ENCODE peak calls at places on chromosomes 13 and 19, in four cellular contexts. One of them, this sample, is unnamed.

GRCh38 chr19:45515081-45515624 is 7.9 kb downstream of the VASP start:
- DNase-seq in lower leg skin: peak
- DNase-seq in epithelial cell of esophagus: no peak
- DNase-seq in mesendoderm: no peak
- DNase-seq in this sample: peak

GRCh38 chr13:90594694-90595093 is 752.8 kb upstream of the MIR17HG start:
- DNase-seq in lower leg skin: no peak
- DNase-seq in epithelial cell of esophagus: peak
- DNase-seq in mesendoderm: peak
- DNase-seq in this sample: no peak

GRCh38 chr13:113291997-113292862 is 4.8 kb upstream of the LAMP1 start:
- DNase-seq in lower leg skin: peak
- DNase-seq in epithelial cell of esophagus: peak
- DNase-seq in mesendoderm: no peak
- DNase-seq in this sample: no peak

GRCh38 chr19:1471514-1472107 is 7.4 kb downstream of the C19orf25 start:
- DNase-seq in lower leg skin: no peak
- DNase-seq in epithelial cell of esophagus: no peak
- DNase-seq in mesendoderm: no peak
- DNase-seq in this sample: no peak

GRCh38 chr19:19563348-19563848 is 25.3 kb downstream of the CILP2 start:
- DNase-seq in lower leg skin: no peak
- DNase-seq in epithelial cell of esophagus: no peak
- DNase-seq in mesendoderm: no peak
- DNase-seq in this sample: no peak

GRCh38 chr13:51229731-51230130 is 7.5 kb downstream of the FAM124A start:
- DNase-seq in lower leg skin: no peak
- DNase-seq in epithelial cell of esophagus: no peak
- DNase-seq in mesendoderm: peak
- DNase-seq in this sample: no peak

GRCh38 chr13:94595006-94595942 is 678 bp downstream of the TGDS start:
- DNase-seq in lower leg skin: no peak
- DNase-seq in epithelial cell of esophagus: peak
- DNase-seq in mesendoderm: peak
- DNase-seq in this sample: peak

GRCh38 chr19:54137913-54138776 is 583 bp downstream of the CNOT3 start:
- DNase-seq in lower leg skin: no peak
- DNase-seq in epithelial cell of esophagus: no peak
- DNase-seq in mesendoderm: peak
- DNase-seq in this sample: peak

GRCh38 chr13:51772105-51772455 is 31.9 kb downstream of the DHRS12 start:
- DNase-seq in lower leg skin: no peak
- DNase-seq in epithelial cell of esophagus: no peak
- DNase-seq in mesendoderm: no peak
- DNase-seq in this sample: no peak

GRCh38 chr19:20182232-20182785 is 15.3 kb downstream of the ZNF486 start:
- DNase-seq in lower leg skin: no peak
- DNase-seq in epithelial cell of esophagus: no peak
- DNase-seq in mesendoderm: no peak
- DNase-seq in this sample: no peak

GRCh38 chr13:33490461-33491327 is 205.1 kb upstream of the STARD13 start:
- DNase-seq in lower leg skin: no peak
- DNase-seq in epithelial cell of esophagus: no peak
- DNase-seq in mesendoderm: peak
- DNase-seq in this sample: no peak

GRCh38 chr13:24381539-24382265 is 72.3 kb downstream of the C1QTNF9 start:
- DNase-seq in lower leg skin: no peak
- DNase-seq in epithelial cell of esophagus: no peak
- DNase-seq in mesendoderm: no peak
- DNase-seq in this sample: no peak

DNA sequence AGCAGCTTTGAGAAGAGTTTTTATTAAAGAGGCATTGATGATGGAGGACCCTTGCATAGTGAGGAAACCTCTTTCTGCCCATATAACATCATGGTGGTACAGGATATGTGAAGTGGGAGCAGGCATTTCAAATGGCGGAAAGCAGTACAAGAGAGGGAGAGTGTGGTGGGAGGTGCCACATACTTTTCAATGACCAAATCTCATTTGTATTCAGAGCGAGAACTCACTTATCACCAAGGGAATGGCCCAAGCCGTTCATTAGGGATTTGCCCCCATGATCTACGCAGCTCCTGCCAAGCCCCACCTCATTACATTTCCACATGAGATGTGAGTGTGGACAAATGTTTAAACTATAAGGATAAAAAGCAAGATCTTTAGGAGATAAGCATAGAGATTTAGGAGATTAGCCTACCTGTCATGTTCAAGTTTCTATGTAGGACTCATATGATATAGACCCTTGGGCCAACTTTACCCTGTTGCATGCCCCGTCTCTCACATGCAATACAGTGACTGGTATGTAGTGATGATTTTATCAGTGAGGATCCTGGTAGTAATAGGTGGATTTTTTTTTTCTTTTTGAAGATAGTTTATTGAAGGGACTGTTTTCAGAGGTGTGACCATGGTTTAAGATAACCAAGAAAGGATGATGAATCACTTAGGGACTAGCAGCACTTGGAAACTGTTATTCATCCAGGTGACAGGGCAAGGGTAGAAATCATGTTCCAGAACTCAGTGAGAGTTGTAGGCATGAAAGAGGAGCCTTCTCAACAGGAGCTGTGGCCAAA is 38.3 kb downstream of the DNAJC15 start:
- DNase-seq in lower leg skin: no peak
- DNase-seq in epithelial cell of esophagus: peak
- DNase-seq in mesendoderm: peak
- DNase-seq in this sample: no peak
- H3K4me3 ChIP-seq in lower leg skin: no peak
- H3K4me3 ChIP-seq in epithelial cell of esophagus: no peak
- H3K4me3 ChIP-seq in mesendoderm: no peak
- H3K4me3 ChIP-seq in this sample: no peak

DNA sequence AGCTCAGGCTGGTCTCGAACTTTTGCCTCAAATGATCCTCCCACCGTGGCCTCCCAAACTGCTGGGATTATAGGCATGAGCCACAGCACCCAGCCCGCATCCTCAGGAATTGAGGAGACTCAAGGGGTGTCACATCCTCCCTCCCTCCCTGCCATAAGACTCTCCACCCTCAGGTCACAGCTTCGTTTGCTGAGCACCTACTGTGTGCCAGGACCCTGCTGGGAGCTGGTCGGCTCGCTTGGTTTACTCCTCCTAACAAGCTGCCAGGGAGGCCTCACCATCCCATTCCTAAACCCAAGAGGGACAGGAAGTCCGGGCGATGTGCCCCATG is 3.0 kb downstream of the UBXN6 start:
- DNase-seq in lower leg skin: no peak
- DNase-seq in epithelial cell of esophagus: no peak
- DNase-seq in mesendoderm: no peak
- DNase-seq in this sample: no peak
- H3K4me3 ChIP-seq in lower leg skin: no peak
- H3K4me3 ChIP-seq in epithelial cell of esophagus: no peak
- H3K4me3 ChIP-seq in mesendoderm: no peak
- H3K4me3 ChIP-seq in this sample: no peak

GRCh38 chr19:36221474-36221873 is 6.6 kb downstream of the ZNF146 start:
- DNase-seq in lower leg skin: no peak
- DNase-seq in epithelial cell of esophagus: no peak
- DNase-seq in mesendoderm: no peak
- DNase-seq in this sample: no peak
- H3K4me3 ChIP-seq in lower leg skin: no peak
- H3K4me3 ChIP-seq in epithelial cell of esophagus: no peak
- H3K4me3 ChIP-seq in mesendoderm: no peak
- H3K4me3 ChIP-seq in this sample: no peak

GRCh38 chr19:36418287-36419001 is at the start of gene ZFP82:
- DNase-seq in lower leg skin: peak
- DNase-seq in epithelial cell of esophagus: peak
- DNase-seq in mesendoderm: peak
- DNase-seq in this sample: peak
- H3K4me3 ChIP-seq in lower leg skin: peak
- H3K4me3 ChIP-seq in epithelial cell of esophagus: peak
- H3K4me3 ChIP-seq in mesendoderm: peak
- H3K4me3 ChIP-seq in this sample: peak

DNA sequence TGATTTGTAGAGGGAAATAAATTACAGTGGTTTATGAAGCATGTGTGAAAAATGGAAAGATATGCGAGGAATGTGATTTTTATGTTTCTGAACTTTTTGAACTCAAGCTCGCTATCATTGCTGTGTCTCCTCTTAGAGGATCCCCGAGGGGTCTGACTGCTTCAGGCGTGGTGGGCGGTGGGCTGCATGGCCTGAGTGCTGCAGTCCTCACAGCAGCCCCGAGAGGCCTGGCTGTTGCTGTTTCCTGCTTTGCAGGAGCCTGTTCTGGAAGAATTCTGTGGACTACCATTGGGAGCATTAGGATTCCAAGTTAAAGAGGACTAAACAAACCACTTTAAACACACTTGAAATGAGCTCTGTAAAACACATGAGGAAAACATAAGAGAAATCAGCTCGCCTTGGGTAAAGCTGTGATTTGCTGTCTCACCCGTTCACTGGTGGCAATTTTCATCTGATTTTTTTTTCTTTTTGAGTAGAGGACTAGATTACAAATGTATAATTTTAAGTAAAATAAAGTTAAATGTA is 95.9 kb downstream of the ARHGEF7 start:
- DNase-seq in lower leg skin: no peak
- DNase-seq in epithelial cell of esophagus: no peak
- DNase-seq in mesendoderm: peak
- DNase-seq in this sample: no peak
- H3K4me3 ChIP-seq in lower leg skin: no peak
- H3K4me3 ChIP-seq in epithelial cell of esophagus: no peak
- H3K4me3 ChIP-seq in mesendoderm: no peak
- H3K4me3 ChIP-seq in this sample: no peak

GRCh38 chr13:85529216-85529590 is 270.0 kb downstream of the SLITRK6 start:
- DNase-seq in lower leg skin: no peak
- DNase-seq in epithelial cell of esophagus: peak
- DNase-seq in mesendoderm: peak
- DNase-seq in this sample: no peak

GRCh38 chr13:85525411-85525810 is 273.8 kb downstream of the SLITRK6 start:
- DNase-seq in lower leg skin: no peak
- DNase-seq in epithelial cell of esophagus: no peak
- DNase-seq in mesendoderm: no peak
- DNase-seq in this sample: no peak

DNA sequence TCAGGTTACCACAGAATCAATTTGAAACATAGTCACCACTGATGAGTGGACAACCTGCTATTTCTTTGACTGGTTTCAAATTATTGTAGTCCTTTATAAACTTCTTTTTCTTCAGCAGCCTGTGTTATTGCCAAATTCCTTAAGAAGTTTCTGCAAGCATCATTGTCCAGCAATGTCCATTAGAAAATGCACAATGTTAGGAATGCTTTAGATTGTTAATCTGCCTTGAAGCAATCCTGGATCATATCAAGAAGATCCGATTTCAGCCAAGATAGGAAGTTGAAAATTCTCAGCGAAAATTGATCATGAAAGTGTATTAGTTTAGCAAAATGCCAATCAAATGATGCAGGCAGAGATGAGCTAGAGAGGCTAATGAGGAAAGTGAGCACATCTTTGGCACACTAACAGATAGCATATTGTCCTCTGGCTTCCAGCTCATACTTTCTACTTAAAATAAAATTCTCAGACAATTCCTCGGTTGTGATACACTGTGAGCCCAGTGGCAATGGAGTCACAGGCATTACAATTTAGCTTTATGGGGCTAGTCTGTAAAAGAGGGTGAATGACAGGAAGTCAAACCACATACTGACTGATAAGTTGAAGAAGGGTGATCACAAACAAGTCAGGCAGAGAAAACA is 270.5 kb downstream of the SLITRK6 start:
- DNase-seq in lower leg skin: no peak
- DNase-seq in epithelial cell of esophagus: peak
- DNase-seq in mesendoderm: peak
- DNase-seq in this sample: no peak
- H3K4me3 ChIP-seq in lower leg skin: no peak
- H3K4me3 ChIP-seq in epithelial cell of esophagus: no peak
- H3K4me3 ChIP-seq in mesendoderm: no peak
- H3K4me3 ChIP-seq in this sample: no peak

GRCh38 chr13:29847501-29847983 is 2.9 kb downstream of the UBL3 start:
- DNase-seq in lower leg skin: peak
- DNase-seq in epithelial cell of esophagus: peak
- DNase-seq in mesendoderm: peak
- DNase-seq in this sample: no peak
- H3K4me3 ChIP-seq in lower leg skin: peak
- H3K4me3 ChIP-seq in epithelial cell of esophagus: peak
- H3K4me3 ChIP-seq in mesendoderm: peak
- H3K4me3 ChIP-seq in this sample: peak

DNA sequence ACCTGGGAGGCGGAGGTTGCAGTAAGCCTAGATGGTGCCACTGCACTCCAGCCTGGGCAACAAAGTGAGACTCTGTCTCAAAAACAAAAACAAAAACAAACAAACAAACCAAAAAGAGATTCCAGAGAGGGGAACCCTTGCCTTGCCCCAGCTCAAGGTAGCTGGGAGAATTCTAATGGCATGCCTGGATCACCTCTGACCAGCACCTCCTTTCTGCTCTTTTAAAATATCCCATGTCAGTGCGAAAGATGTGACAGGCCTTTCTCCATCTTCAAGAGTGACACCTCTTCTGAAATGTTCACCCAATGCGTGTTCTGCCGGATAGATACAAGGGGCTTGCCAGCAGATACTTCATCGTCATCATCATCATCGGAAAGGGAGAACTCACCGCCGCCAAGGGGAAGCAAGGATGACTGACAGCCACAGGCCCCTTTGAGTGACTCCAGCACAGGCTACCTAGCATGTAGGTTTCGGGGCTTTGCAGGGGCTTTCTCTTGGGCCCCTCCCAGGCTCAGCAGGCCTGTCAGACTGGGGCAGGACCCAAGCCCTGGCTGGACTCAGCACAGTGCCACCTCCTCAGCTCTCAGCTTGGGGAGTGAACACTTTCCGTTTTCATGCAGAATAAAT is 18.9 kb upstream of the LRP3 start:
- DNase-seq in lower leg skin: no peak
- DNase-seq in epithelial cell of esophagus: no peak
- DNase-seq in mesendoderm: no peak
- DNase-seq in this sample: no peak
- H3K4me3 ChIP-seq in lower leg skin: no peak
- H3K4me3 ChIP-seq in epithelial cell of esophagus: no peak
- H3K4me3 ChIP-seq in mesendoderm: no peak
- H3K4me3 ChIP-seq in this sample: no peak

GRCh38 chr19:51002101-51002532 is 713 bp upstream of the KLK8 start:
- DNase-seq in lower leg skin: no peak
- DNase-seq in epithelial cell of esophagus: no peak
- DNase-seq in mesendoderm: no peak
- DNase-seq in this sample: no peak
- H3K4me3 ChIP-seq in lower leg skin: no peak
- H3K4me3 ChIP-seq in epithelial cell of esophagus: peak
- H3K4me3 ChIP-seq in mesendoderm: no peak
- H3K4me3 ChIP-seq in this sample: no peak

This sample was measured in GM12865.